ENCODE peak calls at places on chromosomes 16 and 17, in six cellular contexts. P is NCI-H1417, I is small intestine, G is heart left ventricle, A is adrenal gland, H is gastrocnemius medialis. W is an unnamed sample.
A peak's percentile ranks its signal among the peaks of the same experiment; 100 is the strongest.

GRCh38 chr17:47694818-47695663 is 1.1 kb downstream of the TBKBP1 start:
- DNase-seq in G (peak; percentile 83), H (peak; percentile 48), P (peak; percentile 49), I (no peak), A (peak; percentile 68), W (peak; percentile 70)

GRCh38 chr17:50181601-50182345 is 16.0 kb downstream of the SGCA start:
- DNase-seq in H (no peak), P (no peak), A (no peak), G (no peak), I (no peak), W (no peak)

GRCh38 chr17:56629450-56630187 is 36.1 kb downstream of the NOG start:
- DNase-seq in P (no peak), A (no peak), G (no peak), I (no peak), H (no peak), W (no peak)

GRCh38 chr16:275041-275621 is 613 bp downstream of the RGS11 start:
- DNase-seq in G (no peak), P (peak; percentile 50), A (no peak), I (peak; percentile 53), H (no peak), W (no peak)

GRCh38 chr16:49874613-49875237 is 18.8 kb upstream of the ZNF423 start:
- DNase-seq in G (no peak), I (no peak), P (no peak), A (no peak), H (no peak), W (no peak)

GRCh38 chr17:62819511-62820221 is 11.6 kb upstream of the MARCHF10 start:
- DNase-seq in P (no peak), H (no peak), G (peak; percentile 46), I (no peak), A (peak; percentile 42), W (peak; percentile 58)

GRCh38 chr17:48025904-48026502 is 11.6 kb downstream of the COPZ2 start:
- DNase-seq in I (no peak), P (no peak), A (no peak), G (no peak), H (no peak), W (no peak)

GRCh38 chr17:63932008-63932561 is at the start of gene CD79B:
- DNase-seq in G (no peak), I (no peak), H (no peak), A (no peak), P (no peak), W (peak; percentile 87)

GRCh38 chr16:67016143-67016542 is 12.8 kb upstream of the CBFB start:
- DNase-seq in A (no peak), I (no peak), G (no peak), P (no peak), H (no peak), W (no peak)

GRCh38 chr17:1033503-1033902 is 36.6 kb downstream of the TIMM22 start:
- DNase-seq in H (no peak), I (no peak), P (no peak), A (no peak), G (no peak), W (no peak)

GRCh38 chr16:30615358-30616076 is 5.3 kb upstream of the ZNF689 start:
- DNase-seq in H (no peak), G (peak; percentile 19), I (peak; percentile 63), P (peak; percentile 13), A (peak; percentile 56), W (peak; percentile 49)

GRCh38 chr17:4038076-4038475 is 73.8 kb upstream of the ATP2A3 start:
- DNase-seq in G (no peak), I (no peak), A (no peak), H (no peak), P (no peak), W (no peak)

GRCh38 chr17:35155246-35155645 is 7.6 kb downstream of the UNC45B start:
- DNase-seq in P (no peak), I (no peak), H (no peak), G (no peak), A (no peak), W (no peak)